ENCODE peak calls at places on chromosomes 12 and 14, in eight cellular contexts. I is endothelial cell of umbilical vein, X is GM23248, D is GM23338, A is fibroblast of lung, G is GM12878, K is hepatocyte, U is PC-3. O is an unnamed sample.

GRCh38 chr14:36941783-36942521 is 230.5 kb downstream of the SLC25A21 start:
- DNase-seq in D (peak; percentile 71), U (peak; percentile 88), G (no peak), A (peak; percentile 56), K (peak; percentile 80), I (peak; percentile 82), X (peak; percentile 71), O (peak; percentile 47)

GRCh38 chr12:94714378-94714777 is 64.0 kb upstream of the TMCC3 start:
- DNase-seq in X (peak; percentile 60), I (peak; percentile 95), U (peak; percentile 84), D (no peak), A (peak; percentile 90), K (no peak), G (no peak), O (no peak)

GRCh38 chr14:104240426-104241157 is 102.2 kb downstream of the KIF26A start:
- DNase-seq in X (no peak), G (no peak), U (no peak), D (peak; percentile 42), A (no peak), I (no peak), K (no peak), O (no peak)

GRCh38 chr14:59251811-59252771 is 63.6 kb downstream of the DAAM1 start:
- DNase-seq in A (peak; percentile 95), K (no peak), D (peak; percentile 33), G (no peak), X (peak; percentile 55), U (no peak), I (no peak), O (no peak)

GRCh38 chr12:124675881-124676688 is 108.7 kb upstream of the NCOR2 start:
- DNase-seq in D (no peak), U (no peak), I (no peak), G (no peak), X (peak; percentile 91), A (peak; percentile 72), K (no peak), O (no peak)

GRCh38 chr14:69055125-69055524 is 76.0 kb upstream of the ACTN1 start:
- DNase-seq in A (peak; percentile 99), K (no peak), X (peak; percentile 47), D (no peak), U (no peak), I (peak; percentile 88), G (no peak), O (peak; percentile 23)

GRCh38 chr12:132926417-132926833 is 29.7 kb downstream of the ZNF605 start:
- DNase-seq in D (no peak), I (no peak), X (no peak), A (no peak), U (no peak), G (no peak), K (no peak), O (no peak)

GRCh38 chr12:212799-213526 is 994 bp downstream of the SLC6A12 start:
- DNase-seq in A (no peak), U (no peak), I (no peak), X (no peak), D (no peak), G (no peak), K (peak; percentile 40), O (no peak)

GRCh38 chr12:54628186-54628846 is 6.4 kb downstream of the LACRT start:
- DNase-seq in D (no peak), K (no peak), U (no peak), G (no peak), X (no peak), A (no peak), I (no peak), O (no peak)

GRCh38 chr12:133120385-133121191 is 9.5 kb downstream of the ZNF891 start:
- DNase-seq in K (no peak), G (no peak), A (no peak), I (no peak), X (no peak), D (peak; percentile 1), U (no peak), O (no peak)

GRCh38 chr12:122227341-122227740 is 1.5 kb upstream of the DIABLO start:
- DNase-seq in X (no peak), D (no peak), G (no peak), U (no peak), K (no peak), I (no peak), A (no peak), O (no peak)

GRCh38 chr12:85835810-85836715 is at the start of gene RASSF9:
- DNase-seq in I (peak; percentile 84), G (no peak), U (peak; percentile 53), A (peak; percentile 95), K (peak; percentile 70), X (peak; percentile 90), D (peak; percentile 28), O (no peak)

GRCh38 chr12:127280393-127281275 is 986.3 kb upstream of the TMEM132C start:
- DNase-seq in I (no peak), U (no peak), G (no peak), A (no peak), D (peak; percentile 76), K (peak; percentile 76), X (peak; percentile 42), O (no peak)

GRCh38 chr14:61627612-61628011 is 67.7 kb upstream of the HIF1A start:
- DNase-seq in I (no peak), A (no peak), U (no peak), D (no peak), K (no peak), X (no peak), G (no peak), O (no peak)

GRCh38 chr12:6703631-6704030 is 3.0 kb upstream of the PIANP start:
- DNase-seq in G (no peak), U (no peak), X (peak; percentile 46), A (no peak), D (peak; percentile 69), I (no peak), K (no peak), O (no peak)

GRCh38 chr12:62772556-62772955 is 162.4 kb downstream of the PPM1H start:
- DNase-seq in G (no peak), U (peak; percentile 14), I (no peak), D (no peak), A (peak; percentile 57), X (peak; percentile 22), K (no peak), O (no peak)

GRCh38 chr14:71586131-71586893 is 345.9 kb upstream of the RGS6 start:
- DNase-seq in G (no peak), D (peak; percentile 24), U (no peak), K (peak; percentile 7), A (peak; percentile 68), X (peak; percentile 66), I (no peak), O (no peak)
- H2AFZ ChIP-seq in G (no peak overlapping the region), D (no peak overlapping the region), U (no peak overlapping the region), K (no peak overlapping the region), A (peak overlapping the region; percentile 35), X (peak overlapping the region; percentile 19), I (no peak overlapping the region), O (no peak overlapping the region)

GRCh38 chr12:110071967-110072366 is 23.6 kb upstream of the C12orf76 start:
- DNase-seq in K (no peak), X (no peak), I (no peak), A (no peak), U (no peak), D (no peak), G (no peak), O (no peak)

GRCh38 chr12:110075880-110076279 is 27.6 kb upstream of the C12orf76 start:
- DNase-seq in D (no peak), U (no peak), G (no peak), A (no peak), X (no peak), K (no peak), I (no peak), O (no peak)

GRCh38 chr12:110074089-110074488 is 25.8 kb upstream of the C12orf76 start:
- DNase-seq in D (no peak), A (no peak), G (no peak), K (no peak), I (no peak), X (no peak), U (no peak), O (no peak)

GRCh38 chr12:110071504-110071903 is 23.2 kb upstream of the C12orf76 start:
- DNase-seq in G (no peak), D (no peak), I (no peak), K (no peak), X (no peak), A (no peak), U (no peak), O (no peak)

GRCh38 chr12:110073049-110073831 is 24.9 kb upstream of the C12orf76 start:
- DNase-seq in A (peak; percentile 20), D (peak; percentile 26), I (peak; percentile 30), G (no peak), U (peak; percentile 25), X (peak; percentile 55), K (no peak), O (no peak)
- H3K4me3 ChIP-seq in A (peak overlapping the region; percentile 52), D (no peak overlapping the region), I (peak overlapping the region; percentile 28), G (peak overlapping the region; percentile 54), U (peak overlapping the region; percentile 68), X (peak overlapping the region; percentile 83), K (no peak overlapping the region), O (no peak overlapping the region)

DNA sequence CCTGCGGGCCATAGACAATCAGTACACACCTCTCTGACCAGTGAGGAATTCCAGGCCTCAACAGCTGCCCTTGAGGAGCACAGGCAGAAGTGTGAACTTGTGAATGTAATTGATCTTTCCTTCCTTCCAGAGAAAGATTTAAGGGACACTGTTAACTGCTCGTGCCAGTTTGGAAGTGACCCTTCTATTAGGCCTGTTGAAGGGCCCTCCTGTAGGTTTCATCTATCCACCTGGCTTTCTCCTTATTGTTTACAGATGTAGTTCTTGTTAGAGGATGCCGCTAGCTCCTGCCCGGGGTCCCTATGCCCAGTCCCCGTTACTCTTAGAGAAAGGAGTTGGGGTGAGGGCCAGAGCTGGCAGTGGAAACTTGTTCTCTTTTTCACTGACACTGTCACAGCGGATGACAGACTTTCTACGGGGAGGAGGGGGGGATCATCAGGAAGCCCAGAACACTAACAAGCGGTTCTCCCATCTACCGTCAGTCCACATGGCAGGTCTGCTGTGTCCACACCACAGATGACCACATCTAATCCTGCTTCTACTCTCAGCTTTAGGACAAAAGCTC is 42.6 kb downstream of the SH2B3 start:
- DNase-seq in D (peak; percentile 48), K (no peak), G (no peak), X (no peak), U (no peak), I (no peak), A (no peak), O (no peak)
- H3K36me3 ChIP-seq in D (peaks cover 23% of the 10 kb centered on the region), K (no peaks in the 10 kb centered on the region), G (peaks cover 51% of the 10 kb centered on the region), X (peaks cover 47% of the 10 kb centered on the region), U (peaks cover 34% of the 10 kb centered on the region), I (peaks cover 36% of the 10 kb centered on the region), A (peaks cover 32% of the 10 kb centered on the region), O (peaks cover 13% of the 10 kb centered on the region)

GRCh38 chr14:75379246-75379929 is 48.4 kb upstream of the JDP2 start:
- DNase-seq in D (peak; percentile 56), A (no peak), U (no peak), X (no peak), I (no peak), G (no peak), K (no peak), O (no peak)

GRCh38 chr14:75379930-75380270 is 47.9 kb upstream of the JDP2 start:
- DNase-seq in D (no peak), G (no peak), U (no peak), K (no peak), I (no peak), X (no peak), A (no peak), O (peak; percentile 33)

GRCh38 chr14:75383721-75384120 is 44.1 kb upstream of the JDP2 start:
- DNase-seq in A (no peak), D (no peak), I (no peak), G (no peak), U (no peak), K (no peak), X (no peak), O (no peak)

GRCh38 chr14:75381642-75382041 is 46.2 kb upstream of the JDP2 start:
- DNase-seq in U (no peak), X (no peak), A (no peak), K (no peak), G (no peak), I (no peak), D (no peak), O (no peak)

GRCh38 chr14:75380656-75381055 is 47.2 kb upstream of the JDP2 start:
- DNase-seq in K (no peak), D (no peak), X (no peak), G (no peak), I (no peak), A (no peak), U (no peak), O (no peak)
- H2AFZ ChIP-seq in K (no peak overlapping the region), D (no peak overlapping the region), X (no peak overlapping the region), G (no peak overlapping the region), I (no peak overlapping the region), A (no peak overlapping the region), U (no peak overlapping the region), O (no peak overlapping the region)

O was measured in PC-9.